ENCODE peak calls at places on chromosomes 7 and 10, in eight cellular contexts. J, P, D, S, L, Q, E and A are unnamed samples.

GRCh38 chr7:157274991-157275427 is 61.8 kb upstream of the DNAJB6 start:
- DNase-seq in P (no peak), E (no peak), L (no peak), S (no peak), J (no peak), Q (no peak), D (no peak), A (no peak)

GRCh38 chr10:660980-661890 is 28.2 kb downstream of the DIP2C start:
- DNase-seq in D (no peak), E (no peak), J (no peak), Q (no peak), P (no peak), L (no peak), S (peak; percentile 66), A (peak; percentile 61)

GRCh38 chr10:62916157-62916603 is 100.0 kb upstream of the EGR2 start:
- DNase-seq in J (peak; percentile 58), Q (no peak), D (peak; percentile 93), P (no peak), E (no peak), S (no peak), L (no peak), A (no peak)

GRCh38 chr7:379456-380225 is 89.7 kb downstream of the FOXL3 start:
- DNase-seq in D (no peak), L (no peak), S (no peak), E (no peak), P (no peak), J (peak; percentile 14), Q (peak; percentile 78), A (peak; percentile 24)

GRCh38 chr10:132257271-132257670 is 50.5 kb downstream of the STK32C start:
- DNase-seq in S (no peak), L (no peak), P (no peak), J (peak; percentile 6), D (peak; percentile 13), Q (no peak), E (no peak), A (no peak)

GRCh38 chr10:50248598-50248997 is 2.7 kb downstream of the ASAH2 start:
- DNase-seq in L (no peak), S (no peak), Q (no peak), E (no peak), P (no peak), D (no peak), J (no peak), A (no peak)

GRCh38 chr7:133975130-133975529 is 152.0 kb upstream of the LRGUK start:
- DNase-seq in L (no peak), E (no peak), S (no peak), P (no peak), J (no peak), Q (no peak), D (no peak), A (no peak)

GRCh38 chr7:42678315-42678714 is 233.6 kb downstream of the C7orf25 start:
- DNase-seq in S (no peak), L (no peak), Q (no peak), E (no peak), P (no peak), D (peak; percentile 79), J (no peak), A (no peak)

GRCh38 chr10:72061491-72061890 is 26.9 kb downstream of the SPOCK2 start:
- DNase-seq in L (no peak), P (no peak), Q (no peak), J (no peak), E (no peak), S (no peak), D (no peak), A (no peak)

GRCh38 chr7:29723599-29723998 is 82.7 kb upstream of the WIPF3 start:
- DNase-seq in E (peak; percentile 3), J (peak; percentile 56), Q (no peak), D (peak; percentile 75), S (no peak), P (no peak), L (no peak), A (no peak)

GRCh38 chr7:105599551-105599950 is 18.3 kb upstream of the EFCAB10 start:
- DNase-seq in S (no peak), J (no peak), L (no peak), P (no peak), D (no peak), E (no peak), Q (no peak), A (no peak)

GRCh38 chr7:93043393-93043985 is 74.3 kb downstream of the SAMD9 start:
- DNase-seq in J (peak; percentile 10), D (peak; percentile 73), Q (no peak), S (no peak), L (no peak), P (no peak), E (no peak), A (no peak)

GRCh38 chr10:15780353-15781135 is 60.8 kb upstream of the ITGA8 start:
- DNase-seq in S (peak; percentile 4), P (no peak), E (no peak), L (no peak), D (peak; percentile 23), J (no peak), Q (no peak), A (no peak)

GRCh38 chr10:120746016-120746755 is 105.0 kb upstream of the WDR11 start:
- DNase-seq in E (no peak), P (no peak), L (no peak), S (no peak), J (no peak), Q (no peak), D (no peak), A (no peak)

GRCh38 chr7:106367018-106367420 is 82.2 kb upstream of the NAMPT start:
- DNase-seq in P (no peak), L (no peak), J (no peak), D (peak; percentile 36), E (peak; percentile 36), Q (no peak), S (no peak), A (peak; percentile 19)

GRCh38 chr10:129662386-129662785 is 195.3 kb downstream of the MGMT start:
- DNase-seq in L (no peak), D (no peak), P (no peak), J (no peak), E (no peak), S (no peak), Q (no peak), A (no peak)

GRCh38 chr7:135193615-135194081 is 17.7 kb downstream of the WDR91 start:
- DNase-seq in D (peak; percentile 97), Q (no peak), P (peak; percentile 48), L (no peak), S (no peak), J (no peak), E (no peak), A (no peak)

GRCh38 chr10:124669141-124669823 is 74.9 kb downstream of the FAM53B start:
- DNase-seq in S (no peak), P (no peak), E (no peak), D (no peak), J (no peak), L (no peak), Q (no peak), A (no peak)

GRCh38 chr10:12214763-12215218 is 18.8 kb downstream of the CDC123 start:
- DNase-seq in E (peak; percentile 58), L (peak; percentile 38), Q (peak; percentile 27), P (no peak), J (peak; percentile 62), D (peak; percentile 71), S (no peak), A (no peak)

GRCh38 chr7:45703911-45704682 is 129.9 kb downstream of the ADCY1 start:
- DNase-seq in S (no peak), E (no peak), P (no peak), D (no peak), L (no peak), Q (no peak), J (no peak), A (peak; percentile 1)

GRCh38 chr7:28853834-28854749 is 104.0 kb downstream of the TRIL start:
- DNase-seq in L (peak; percentile 65), D (peak; percentile 55), J (peak; percentile 92), P (peak; percentile 68), S (peak; percentile 71), Q (peak; percentile 92), E (peak; percentile 82), A (peak; percentile 85)

GRCh38 chr10:79479283-79479909 is 32.9 kb upstream of the EIF5AL1 start:
- DNase-seq in P (no peak), E (no peak), S (no peak), J (no peak), D (no peak), L (no peak), Q (no peak), A (no peak)

GRCh38 chr10:28200804-28201203 is 102.1 kb downstream of the MPP7 start:
- DNase-seq in L (no peak), J (no peak), D (peak; percentile 29), P (no peak), Q (no peak), E (no peak), S (no peak), A (no peak)

GRCh38 chr7:148700693-148701092 is 2.0 kb downstream of the CUL1 start:
- DNase-seq in Q (no peak), S (no peak), E (peak; percentile 47), D (peak; percentile 47), L (peak; percentile 37), J (peak; percentile 16), P (no peak), A (peak; percentile 51)

GRCh38 chr10:119025336-119025735 is 4.2 kb upstream of the NANOS1 start:
- DNase-seq in P (peak; percentile 80), J (no peak), E (no peak), S (peak; percentile 21), Q (no peak), D (peak; percentile 54), L (no peak), A (peak; percentile 62)

GRCh38 chr10:59007307-59008025 is 169.0 kb upstream of the PHYHIPL start:
- DNase-seq in L (no peak), Q (no peak), E (no peak), P (no peak), S (no peak), J (no peak), D (no peak), A (no peak)

GRCh38 chr10:17386616-17387075 is 67.7 kb downstream of the ST8SIA6 start:
- DNase-seq in P (no peak), E (no peak), L (no peak), J (no peak), S (no peak), Q (no peak), D (peak; percentile 6), A (no peak)

GRCh38 chr7:6284461-6285360 is 12.3 kb upstream of the CYTH3 start:
- DNase-seq in P (no peak), J (peak; percentile 29), D (no peak), L (no peak), S (no peak), E (no peak), Q (no peak), A (no peak)

GRCh38 chr10:112977294-112977951 is 27.4 kb downstream of the TCF7L2 start:
- DNase-seq in E (no peak), D (no peak), Q (no peak), S (no peak), J (no peak), P (no peak), L (no peak), A (no peak)

GRCh38 chr10:50558368-50558767 is 65.4 kb downstream of the SGMS1 start:
- DNase-seq in S (no peak), Q (no peak), E (no peak), D (peak; percentile 67), J (no peak), L (no peak), P (no peak), A (no peak)

GRCh38 chr7:33854951-33855350 is 50.4 kb upstream of the BMPER start:
- DNase-seq in S (no peak), P (no peak), E (no peak), J (no peak), L (no peak), Q (no peak), D (peak; percentile 48), A (no peak)

GRCh38 chr7:151755131-151755787 is 121.7 kb downstream of the PRKAG2 start:
- DNase-seq in Q (no peak), S (no peak), D (peak; percentile 97), L (no peak), J (no peak), E (no peak), P (no peak), A (peak; percentile 47)

GRCh38 chr10:44384601-44385422 is at the start of gene CXCL12:
- DNase-seq in P (peak; percentile 68), J (no peak), Q (no peak), E (peak; percentile 11), L (no peak), D (no peak), S (no peak), A (peak; percentile 22)

GRCh38 chr10:17523246-17523753 is 68.9 kb upstream of the ST8SIA6 start:
- DNase-seq in S (no peak), E (no peak), P (no peak), D (no peak), Q (no peak), L (no peak), J (no peak), A (no peak)